ENCODE peak calls at places on chromosomes 1 and 21, in five cellular contexts. One of them, this sample, is unnamed.

GRCh38 chr1:185434721-185435120 is 117.7 kb upstream of the IVNS1ABP start:
- DNase-seq in H1: no peak
- DNase-seq in hepatocyte: no peak
- DNase-seq in keratinocyte: no peak
- DNase-seq in HCT116: no peak
- DNase-seq in this sample: no peak

GRCh38 chr1:110542730-110543129 is 23.8 kb upstream of the KCNA10 start:
- DNase-seq in H1: no peak
- DNase-seq in keratinocyte: no peak
- DNase-seq in hepatocyte: peak
- DNase-seq in HCT116: no peak
- DNase-seq in this sample: peak

GRCh38 chr1:24859063-24860010 is 70.7 kb downstream of the RUNX3 start:
- DNase-seq in H1: no peak
- DNase-seq in keratinocyte: no peak
- DNase-seq in hepatocyte: no peak
- DNase-seq in HCT116: no peak
- DNase-seq in this sample: no peak

GRCh38 chr1:47436304-47436978 is 1.4 kb upstream of the FOXD2 start:
- DNase-seq in HCT116: peak
- DNase-seq in H1: peak
- DNase-seq in hepatocyte: peak
- DNase-seq in keratinocyte: no peak
- DNase-seq in this sample: peak

GRCh38 chr21:18722193-18722592 is 318.6 kb upstream of the TMPRSS15 start:
- DNase-seq in hepatocyte: no peak
- DNase-seq in H1: no peak
- DNase-seq in keratinocyte: no peak
- DNase-seq in HCT116: no peak
- DNase-seq in this sample: peak

GRCh38 chr21:26060335-26061115 is 110.0 kb downstream of the APP start:
- DNase-seq in keratinocyte: no peak
- DNase-seq in HCT116: no peak
- DNase-seq in hepatocyte: no peak
- DNase-seq in H1: no peak
- DNase-seq in this sample: no peak

GRCh38 chr21:34558166-34558565 is 46.2 kb upstream of the KCNE1 start:
- DNase-seq in keratinocyte: no peak
- DNase-seq in H1: no peak
- DNase-seq in HCT116: no peak
- DNase-seq in hepatocyte: no peak
- DNase-seq in this sample: no peak

GRCh38 chr21:44303490-44303981 is 3.7 kb downstream of the PFKL start:
- DNase-seq in hepatocyte: peak
- DNase-seq in keratinocyte: no peak
- DNase-seq in HCT116: no peak
- DNase-seq in H1: no peak
- DNase-seq in this sample: no peak

GRCh38 chr1:16903054-16903453 is 7.3 kb downstream of the RNU1-2 start:
- DNase-seq in HCT116: no peak
- DNase-seq in hepatocyte: peak
- DNase-seq in keratinocyte: no peak
- DNase-seq in H1: no peak
- DNase-seq in this sample: peak

GRCh38 chr1:38246955-38247952 is 200.7 kb upstream of the POU3F1 start:
- DNase-seq in H1: no peak
- DNase-seq in keratinocyte: no peak
- DNase-seq in hepatocyte: peak
- DNase-seq in HCT116: no peak
- DNase-seq in this sample: no peak

GRCh38 chr1:113191579-113192076 is 118.6 kb downstream of the LRIG2 start:
- DNase-seq in hepatocyte: no peak
- DNase-seq in HCT116: peak
- DNase-seq in keratinocyte: no peak
- DNase-seq in H1: no peak
- DNase-seq in this sample: no peak

GRCh38 chr1:242454262-242455051 is 70.0 kb downstream of the PLD5 start:
- DNase-seq in HCT116: peak
- DNase-seq in H1: no peak
- DNase-seq in keratinocyte: no peak
- DNase-seq in hepatocyte: peak
- DNase-seq in this sample: peak

GRCh38 chr1:81809808-81810207 is 9.1 kb downstream of the ADGRL2 start:
- DNase-seq in H1: no peak
- DNase-seq in hepatocyte: no peak
- DNase-seq in keratinocyte: no peak
- DNase-seq in HCT116: no peak
- DNase-seq in this sample: no peak

GRCh38 chr1:81921851-81922462 is 121.2 kb downstream of the ADGRL2 start:
- DNase-seq in HCT116: no peak
- DNase-seq in keratinocyte: no peak
- DNase-seq in H1: no peak
- DNase-seq in hepatocyte: no peak
- DNase-seq in this sample: no peak

GRCh38 chr1:2496746-2497145 is 20.7 kb downstream of the PLCH2 start:
- DNase-seq in HCT116: no peak
- DNase-seq in hepatocyte: no peak
- DNase-seq in keratinocyte: no peak
- DNase-seq in H1: no peak
- DNase-seq in this sample: no peak

GRCh38 chr1:84887261-84887934 is 5.6 kb downstream of the LPAR3 start:
- DNase-seq in keratinocyte: peak
- DNase-seq in hepatocyte: no peak
- DNase-seq in H1: no peak
- DNase-seq in HCT116: no peak
- DNase-seq in this sample: no peak

GRCh38 chr1:79679916-79680315 is 673.4 kb upstream of the ADGRL4 start:
- DNase-seq in keratinocyte: no peak
- DNase-seq in hepatocyte: no peak
- DNase-seq in H1: no peak
- DNase-seq in HCT116: no peak
- DNase-seq in this sample: no peak

GRCh38 chr1:46535063-46535462 is 16.4 kb downstream of the KNCN start:
- DNase-seq in HCT116: peak
- DNase-seq in keratinocyte: no peak
- DNase-seq in H1: no peak
- DNase-seq in hepatocyte: peak
- DNase-seq in this sample: peak

GRCh38 chr1:168301664-168302320 is 21.1 kb downstream of the TBX19 start:
- DNase-seq in H1: no peak
- DNase-seq in hepatocyte: peak
- DNase-seq in keratinocyte: peak
- DNase-seq in HCT116: peak
- DNase-seq in this sample: no peak

GRCh38 chr1:224427346-224427745 is 7.3 kb downstream of the WDR26 start:
- DNase-seq in H1: no peak
- DNase-seq in HCT116: no peak
- DNase-seq in hepatocyte: no peak
- DNase-seq in keratinocyte: no peak
- DNase-seq in this sample: no peak
- H3K27ac ChIP-seq in H1: no peak
- H3K27ac ChIP-seq in HCT116: no peak
- H3K27ac ChIP-seq in hepatocyte: no peak
- H3K27ac ChIP-seq in keratinocyte: no peak
- H3K27ac ChIP-seq in this sample: no peak

DNA sequence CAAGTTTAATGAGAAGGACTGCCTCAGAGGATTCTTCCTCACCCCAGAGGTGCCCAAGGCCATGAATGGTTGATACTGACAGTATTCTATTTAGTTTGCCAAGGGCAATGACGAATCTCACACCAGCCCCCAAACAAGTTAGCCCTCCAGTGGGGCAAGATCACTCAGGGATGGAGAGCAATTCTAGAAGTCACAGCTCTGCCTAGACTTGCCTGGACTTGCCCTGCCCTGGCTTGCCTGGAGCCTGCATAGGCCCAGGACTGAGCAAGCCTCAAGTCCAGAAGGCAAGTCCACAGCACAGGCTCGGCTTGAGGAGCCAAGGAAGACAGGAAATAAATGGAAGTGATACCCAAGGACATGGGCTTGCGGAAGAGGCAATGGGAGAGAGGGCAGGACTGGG is 39.5 kb upstream of the RGS16 start:
- DNase-seq in HCT116: no peak
- DNase-seq in H1: no peak
- DNase-seq in keratinocyte: peak
- DNase-seq in hepatocyte: no peak
- DNase-seq in this sample: peak
- H2AFZ ChIP-seq in HCT116: no peak
- H2AFZ ChIP-seq in H1: no peak
- H2AFZ ChIP-seq in keratinocyte: peak
- H2AFZ ChIP-seq in hepatocyte: no peak
- H2AFZ ChIP-seq in this sample: no peak

GRCh38 chr1:201269241-201269640 is 14.1 kb upstream of the PKP1 start:
- DNase-seq in HCT116: no peak
- DNase-seq in H1: no peak
- DNase-seq in keratinocyte: no peak
- DNase-seq in hepatocyte: peak
- DNase-seq in this sample: no peak
- H3K27ac ChIP-seq in HCT116: no peak
- H3K27ac ChIP-seq in H1: no peak
- H3K27ac ChIP-seq in keratinocyte: peak
- H3K27ac ChIP-seq in hepatocyte: peak
- H3K27ac ChIP-seq in this sample: no peak

GRCh38 chr1:172351347-172351746 is 69.1 kb upstream of the C1orf105 start:
- DNase-seq in keratinocyte: no peak
- DNase-seq in hepatocyte: no peak
- DNase-seq in H1: no peak
- DNase-seq in HCT116: no peak
- DNase-seq in this sample: no peak
- H2AFZ ChIP-seq in keratinocyte: no peak
- H2AFZ ChIP-seq in hepatocyte: no peak
- H2AFZ ChIP-seq in H1: no peak
- H2AFZ ChIP-seq in HCT116: peak
- H2AFZ ChIP-seq in this sample: no peak

GRCh38 chr1:7549693-7550161 is 221.4 kb upstream of the VAMP3 start:
- DNase-seq in H1: no peak
- DNase-seq in HCT116: no peak
- DNase-seq in hepatocyte: no peak
- DNase-seq in keratinocyte: no peak
- DNase-seq in this sample: no peak
- H3K27ac ChIP-seq in H1: no peak
- H3K27ac ChIP-seq in HCT116: peak
- H3K27ac ChIP-seq in hepatocyte: no peak
- H3K27ac ChIP-seq in keratinocyte: peak
- H3K27ac ChIP-seq in this sample: no peak

GRCh38 chr1:92901699-92902405 is 59.4 kb downstream of the DIPK1A start:
- DNase-seq in hepatocyte: no peak
- DNase-seq in H1: no peak
- DNase-seq in keratinocyte: no peak
- DNase-seq in HCT116: no peak
- DNase-seq in this sample: no peak

GRCh38 chr1:92899780-92900179 is 61.5 kb downstream of the DIPK1A start:
- DNase-seq in hepatocyte: no peak
- DNase-seq in keratinocyte: no peak
- DNase-seq in HCT116: no peak
- DNase-seq in H1: no peak
- DNase-seq in this sample: no peak

GRCh38 chr1:92903765-92904164 is 57.5 kb downstream of the DIPK1A start:
- DNase-seq in H1: no peak
- DNase-seq in hepatocyte: no peak
- DNase-seq in keratinocyte: no peak
- DNase-seq in HCT116: no peak
- DNase-seq in this sample: peak

GRCh38 chr1:92900539-92900938 is 60.7 kb downstream of the DIPK1A start:
- DNase-seq in HCT116: no peak
- DNase-seq in keratinocyte: no peak
- DNase-seq in hepatocyte: no peak
- DNase-seq in H1: no peak
- DNase-seq in this sample: no peak

GRCh38 chr1:92902406-92902744 is 58.9 kb downstream of the DIPK1A start:
- DNase-seq in HCT116: no peak
- DNase-seq in H1: no peak
- DNase-seq in hepatocyte: no peak
- DNase-seq in keratinocyte: no peak
- DNase-seq in this sample: no peak
- H2AFZ ChIP-seq in HCT116: no peak
- H2AFZ ChIP-seq in H1: no peak
- H2AFZ ChIP-seq in hepatocyte: no peak
- H2AFZ ChIP-seq in keratinocyte: no peak
- H2AFZ ChIP-seq in this sample: no peak

GRCh38 chr1:181143081-181143859 is 54.8 kb downstream of the IER5 start:
- DNase-seq in HCT116: no peak
- DNase-seq in H1: no peak
- DNase-seq in keratinocyte: no peak
- DNase-seq in hepatocyte: no peak
- DNase-seq in this sample: no peak
- H3K27ac ChIP-seq in HCT116: no peak
- H3K27ac ChIP-seq in H1: no peak
- H3K27ac ChIP-seq in keratinocyte: no peak
- H3K27ac ChIP-seq in hepatocyte: no peak
- H3K27ac ChIP-seq in this sample: no peak

This sample was measured in MM.1S.